ENCODE peak calls at places on chromosome 22, in eight cellular contexts. H is mucosa of descending colon; Z is right atrium auricular region; X is GM23248; B is thoracic aorta; P is PC-9; L is naive thymus-derived CD4-positive, alpha-beta T cell; V is CD8-positive, alpha-beta memory T cell. G is an unnamed sample.

GRCh38 chr22:42939941-42940653 is 74.9 kb downstream of the PACSIN2 start:
- DNase-seq in L (no peak), V (no peak), X (peak; percentile 89), Z (no peak), H (peak; percentile 80), B (no peak), P (peak; percentile 69), G (no peak)

GRCh38 chr22:44707752-44708151 is 5.7 kb downstream of the PRR5 start:
- DNase-seq in Z (no peak), P (no peak), V (no peak), L (no peak), H (no peak), X (peak; percentile 84), B (no peak), G (no peak)

GRCh38 chr22:33271390-33272161 is 213.4 kb upstream of the SYN3 start:
- DNase-seq in B (peak; percentile 43), H (no peak), V (no peak), P (no peak), X (peak; percentile 14), Z (peak; percentile 71), L (no peak), G (no peak)

GRCh38 chr22:24134090-24134846 is 47.0 kb upstream of the SUSD2 start:
- DNase-seq in P (no peak), Z (no peak), V (peak; percentile 70), H (no peak), L (peak; percentile 85), B (no peak), X (no peak), G (no peak)

GRCh38 chr22:23119492-23120414 is 22.0 kb downstream of the RSPH14 start:
- DNase-seq in P (no peak), Z (no peak), X (no peak), H (no peak), V (peak; percentile 69), L (peak; percentile 54), B (no peak), G (no peak)

GRCh38 chr22:41870786-41871185 is 37.9 kb downstream of the SREBF2 start:
- DNase-seq in V (no peak), X (no peak), H (no peak), Z (no peak), B (no peak), L (no peak), P (no peak), G (no peak)

GRCh38 chr22:36184433-36185035 is 17.1 kb downstream of the APOL4 start:
- DNase-seq in Z (no peak), V (no peak), H (no peak), X (peak; percentile 77), L (no peak), B (no peak), P (no peak), G (no peak)

GRCh38 chr22:33648478-33648877 is 271.8 kb downstream of the LARGE1 start:
- DNase-seq in B (no peak), P (no peak), L (no peak), H (no peak), V (no peak), Z (no peak), X (no peak), G (no peak)

GRCh38 chr22:44394246-44395115 is 81.7 kb upstream of the SHISAL1 start:
- DNase-seq in X (no peak), B (no peak), Z (no peak), V (no peak), P (no peak), L (no peak), H (peak; percentile 14), G (no peak)

GRCh38 chr22:44924724-44925123 is 85.1 kb downstream of the PHF21B start:
- DNase-seq in V (no peak), X (peak; percentile 22), B (no peak), P (no peak), Z (no peak), H (no peak), L (no peak), G (no peak)

GRCh38 chr22:17093081-17093480 is 8.3 kb downstream of the IL17RA start:
- DNase-seq in V (no peak), X (no peak), P (no peak), B (no peak), Z (no peak), H (no peak), L (no peak), G (no peak)

GRCh38 chr22:50547231-50547851 is 1.6 kb downstream of the KLHDC7B start:
- DNase-seq in B (no peak), P (no peak), V (no peak), L (no peak), X (no peak), H (peak; percentile 57), Z (no peak), G (no peak)
- H3K4me3 ChIP-seq in B (no peak overlapping the region), P (no peak overlapping the region), V (no peak overlapping the region), L (no peak overlapping the region), X (no peak overlapping the region), H (no peak overlapping the region), Z (no peak overlapping the region), G (no peak overlapping the region)

GRCh38 chr22:38735465-38736256 is 20.1 kb downstream of the SUN2 start:
- DNase-seq in B (no peak), L (no peak), Z (no peak), X (no peak), V (no peak), H (peak; percentile 54), P (no peak), G (no peak)
- H3K4me1 ChIP-seq in B (peaks cover 37% of the 10 kb centered on the region), L (peaks cover 34% of the 10 kb centered on the region), Z (peaks cover 39% of the 10 kb centered on the region), X (peaks cover 4% of the 10 kb centered on the region), V (peaks cover 44% of the 10 kb centered on the region), H (peaks cover 6% of the 10 kb centered on the region), P (peaks cover 7% of the 10 kb centered on the region), G (peaks cover 23% of the 10 kb centered on the region)

GRCh38 chr22:37678372-37678771 is 2.9 kb downstream of the LGALS1 start:
- DNase-seq in P (no peak), Z (no peak), X (no peak), B (no peak), V (no peak), H (no peak), L (no peak), G (no peak)
- H3K4me3 ChIP-seq in P (no peak overlapping the region), Z (no peak overlapping the region), X (peak overlapping the region; percentile 89), B (peak overlapping the region; percentile 89), V (no peak overlapping the region), H (no peak overlapping the region), L (no peak overlapping the region), G (no peak overlapping the region)

GRCh38 chr22:49865156-49865555 is 11.5 kb downstream of the ZBED4 start:
- DNase-seq in B (no peak), V (no peak), H (no peak), P (no peak), Z (no peak), X (no peak), L (no peak), G (no peak)

GRCh38 chr22:49866134-49866533 is 12.5 kb downstream of the ZBED4 start:
- DNase-seq in H (no peak), X (no peak), B (no peak), Z (no peak), P (no peak), V (no peak), L (no peak), G (no peak)

GRCh38 chr22:49869091-49869830 is 15.6 kb downstream of the ZBED4 start:
- DNase-seq in Z (no peak), X (no peak), B (no peak), P (no peak), H (no peak), V (peak; percentile 34), L (no peak), G (no peak)

GRCh38 chr22:49866646-49867045 is 13.0 kb downstream of the ZBED4 start:
- DNase-seq in P (no peak), B (no peak), X (no peak), H (no peak), V (no peak), L (no peak), Z (no peak), G (no peak)

DNA sequence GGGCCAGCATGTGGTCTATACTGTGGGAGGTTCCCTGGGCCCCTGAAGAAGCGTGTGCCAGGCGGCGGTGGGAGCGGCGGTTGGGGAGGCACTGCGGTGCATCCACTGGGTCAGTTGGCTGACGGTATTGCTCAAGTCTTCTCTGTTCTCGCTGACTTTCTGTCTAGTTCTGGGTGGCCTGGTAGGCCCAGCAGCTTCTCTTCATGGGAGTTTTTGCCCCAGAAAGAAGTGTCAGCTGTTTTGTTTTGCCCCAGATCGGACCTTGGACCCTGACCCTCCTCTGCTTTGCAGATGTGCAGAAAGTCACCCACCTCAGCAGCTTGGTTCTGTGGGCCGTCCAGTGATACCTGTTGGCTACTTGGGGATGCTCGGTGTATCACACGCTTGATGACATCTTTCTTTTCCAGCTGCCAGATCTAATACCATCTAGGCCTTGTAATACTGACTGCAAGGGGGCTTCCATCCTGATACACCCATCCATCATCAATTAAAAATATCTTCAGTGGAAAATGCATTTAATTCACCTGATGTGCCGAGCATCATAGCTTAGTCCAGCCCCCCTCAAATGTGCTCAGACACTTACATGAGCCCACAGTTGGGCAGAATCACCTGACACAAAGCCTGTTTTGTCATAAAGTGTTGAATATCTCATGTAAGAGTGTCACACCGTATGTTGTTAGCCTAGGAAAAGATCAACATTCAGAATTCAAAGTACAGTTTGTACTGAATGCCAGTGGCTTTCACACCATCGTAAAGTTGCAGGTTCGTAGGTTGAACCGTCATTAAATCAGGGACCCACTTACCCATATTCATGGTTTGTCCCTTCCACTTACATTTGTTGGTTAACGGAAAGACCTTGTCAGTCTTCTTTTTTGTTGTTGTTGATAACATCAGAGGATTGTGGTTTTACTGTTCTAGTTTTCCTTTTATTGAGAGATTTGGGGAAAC is 13.9 kb downstream of the ZBED4 start:
- DNase-seq in X (no peak), V (peak; percentile 81), P (no peak), Z (no peak), B (no peak), H (no peak), L (no peak), G (no peak)
- H3K4me1 ChIP-seq in X (no peaks in the 10 kb centered on the region), V (peaks cover 45% of the 10 kb centered on the region), P (no peaks in the 10 kb centered on the region), Z (no peaks in the 10 kb centered on the region), B (no peaks in the 10 kb centered on the region), H (no peaks in the 10 kb centered on the region), L (peaks cover 12% of the 10 kb centered on the region), G (no peaks in the 10 kb centered on the region)

GRCh38 chr22:47724751-47725150 is 962.3 kb downstream of the TBC1D22A start:
- DNase-seq in V (no peak), P (no peak), H (no peak), B (no peak), X (no peak), L (no peak), Z (no peak), G (no peak)
- H3K4me3 ChIP-seq in V (no peak overlapping the region), P (no peak overlapping the region), H (no peak overlapping the region), B (no peak overlapping the region), X (no peak overlapping the region), L (no peak overlapping the region), Z (no peak overlapping the region), G (no peak overlapping the region)

DNA sequence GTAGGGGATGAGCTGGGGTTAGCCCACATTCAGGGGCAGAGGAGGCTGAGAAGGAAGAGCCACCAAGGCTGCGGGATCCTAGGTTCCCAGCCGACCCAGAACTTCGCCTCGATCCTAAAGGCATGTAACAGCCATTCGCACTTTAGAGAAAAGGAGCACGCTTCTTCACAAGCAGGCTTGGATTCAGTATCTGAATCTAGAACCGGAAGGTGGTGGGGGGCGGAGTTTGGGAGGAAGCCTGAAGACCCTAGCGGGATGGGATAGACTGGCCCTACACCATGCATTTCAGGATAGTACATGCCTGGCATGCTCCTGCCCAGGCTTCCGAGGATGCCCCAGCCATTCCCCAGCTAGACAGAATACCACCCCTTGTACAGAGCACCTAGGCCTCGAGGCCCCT is 4.4 kb downstream of the SCARF2 start:
- DNase-seq in Z (no peak), P (no peak), B (no peak), X (no peak), V (no peak), L (no peak), H (peak; percentile 16), G (no peak)
- H3K4me1 ChIP-seq in Z (peaks cover 53% of the 10 kb centered on the region), P (peaks cover 3% of the 10 kb centered on the region), B (peaks cover 31% of the 10 kb centered on the region), X (peaks cover 11% of the 10 kb centered on the region), V (peaks cover 39% of the 10 kb centered on the region), L (peaks cover 37% of the 10 kb centered on the region), H (peaks cover 37% of the 10 kb centered on the region), G (peaks cover 25% of the 10 kb centered on the region)